ENCODE peak calls at places on chromosomes 5 and 9, in ten cellular contexts. G, R, U, E, S, L, P, W, F and T are unnamed samples.

GRCh38 chr5:126120939-126121338 is 302.3 kb upstream of the GRAMD2B start:
- DNase-seq in G (no peak), R (no peak), U (no peak), E (no peak), S (no peak), L (no peak), P (no peak), W (no peak), F (no peak), T (no peak)

GRCh38 chr5:643811-644271 is 31.7 kb downstream of the CEP72 start:
- DNase-seq in G (no peak), R (no peak), U (no peak), E (no peak), S (no peak), L (peak; percentile 32), P (no peak), W (no peak), F (no peak), T (no peak)

GRCh38 chr5:170302729-170303501 is 5.3 kb upstream of the LCP2 start:
- DNase-seq in G (peak; percentile 16), R (no peak), U (peak; percentile 88), E (peak; percentile 66), S (no peak), L (no peak), P (no peak), W (peak; percentile 63), F (no peak), T (no peak)

GRCh38 chr9:137048655-137049543 is 2.9 kb upstream of the NPDC1 start:
- DNase-seq in G (peak; percentile 54), R (no peak), U (no peak), E (no peak), S (no peak), L (peak; percentile 65), P (no peak), W (no peak), F (no peak), T (peak; percentile 63)

GRCh38 chr5:173290477-173291131 is 37.6 kb downstream of the STC2 start:
- DNase-seq in G (no peak), R (no peak), U (no peak), E (no peak), S (no peak), L (peak; percentile 98), P (peak; percentile 19), W (peak; percentile 67), F (no peak), T (no peak)

GRCh38 chr9:137702615-137703379 is 84.0 kb downstream of the EHMT1 start:
- DNase-seq in G (no peak), R (no peak), U (no peak), E (no peak), S (no peak), L (no peak), P (no peak), W (no peak), F (no peak), T (no peak)

GRCh38 chr9:8660383-8660782 is 860.8 kb upstream of the DMAC1 start:
- DNase-seq in G (peak; percentile 40), R (no peak), U (no peak), E (peak; percentile 38), S (no peak), L (peak; percentile 95), P (peak; percentile 25), W (peak; percentile 57), F (no peak), T (peak; percentile 46)

GRCh38 chr5:180201051-180201987 is 7.7 kb downstream of the RASGEF1C start:
- DNase-seq in G (peak; percentile 54), R (peak; percentile 42), U (no peak), E (no peak), S (no peak), L (peak; percentile 74), P (peak; percentile 47), W (peak; percentile 55), F (no peak), T (peak; percentile 51)

GRCh38 chr5:43038523-43038989 is 1.6 kb downstream of the ANXA2R start:
- DNase-seq in G (no peak), R (no peak), U (peak; percentile 41), E (no peak), S (no peak), L (no peak), P (no peak), W (no peak), F (no peak), T (peak; percentile 70)

GRCh38 chr9:131915181-131915580 is 164.5 kb downstream of the MED27 start:
- DNase-seq in G (no peak), R (peak; percentile 52), U (no peak), E (no peak), S (peak; percentile 33), L (no peak), P (peak; percentile 58), W (no peak), F (peak; percentile 52), T (no peak)

GRCh38 chr9:125784286-125785049 is 37.3 kb downstream of the PBX3 start:
- DNase-seq in G (no peak), R (peak; percentile 47), U (no peak), E (no peak), S (no peak), L (no peak), P (peak; percentile 77), W (no peak), F (peak; percentile 63), T (no peak)

GRCh38 chr9:107905313-107906027 is 415.9 kb upstream of the KLF4 start:
- DNase-seq in G (peak; percentile 26), R (no peak), U (no peak), E (no peak), S (no peak), L (peak; percentile 52), P (no peak), W (peak; percentile 9), F (no peak), T (no peak)